ENCODE peak calls at places on chromosomes 1 and 21, in six cellular contexts. One of them, this sample, is unnamed.
A peak's percentile ranks its signal among the peaks of the same experiment; 100 is the strongest.

GRCh38 chr1:226268421-226269124 is 40.4 kb downstream of the LIN9 start:
- DNase-seq in AG09319: no peak
- DNase-seq in BE2C: no peak
- DNase-seq in neural crest cell: no peak
- DNase-seq in hepatocyte: no peak
- DNase-seq in cardiac fibroblast: no peak
- DNase-seq in this sample: peak; percentile 38

GRCh38 chr1:5720045-5720444 is 272.2 kb downstream of the NPHP4 start:
- DNase-seq in BE2C: no peak
- DNase-seq in neural crest cell: no peak
- DNase-seq in hepatocyte: no peak
- DNase-seq in cardiac fibroblast: no peak
- DNase-seq in AG09319: no peak
- DNase-seq in this sample: no peak

GRCh38 chr1:183562701-183563100 is 27.6 kb downstream of the NCF2 start:
- DNase-seq in AG09319: no peak
- DNase-seq in neural crest cell: no peak
- DNase-seq in hepatocyte: no peak
- DNase-seq in cardiac fibroblast: no peak
- DNase-seq in BE2C: no peak
- DNase-seq in this sample: no peak

GRCh38 chr1:32363713-32364112 is 1.4 kb downstream of the TSSK3 start:
- DNase-seq in AG09319: no peak
- DNase-seq in cardiac fibroblast: no peak
- DNase-seq in neural crest cell: no peak
- DNase-seq in BE2C: no peak
- DNase-seq in hepatocyte: no peak
- DNase-seq in this sample: no peak

GRCh38 chr1:23619299-23620188 is 60.2 kb upstream of the ID3 start:
- DNase-seq in AG09319: no peak
- DNase-seq in BE2C: peak; percentile 55
- DNase-seq in neural crest cell: no peak
- DNase-seq in cardiac fibroblast: peak; percentile 20
- DNase-seq in hepatocyte: peak; percentile 80
- DNase-seq in this sample: no peak

GRCh38 chr1:88731475-88731874 is 47.4 kb downstream of the PKN2 start:
- DNase-seq in cardiac fibroblast: peak; percentile 90
- DNase-seq in hepatocyte: peak; percentile 71
- DNase-seq in BE2C: no peak
- DNase-seq in AG09319: peak; percentile 79
- DNase-seq in neural crest cell: no peak
- DNase-seq in this sample: peak; percentile 92

GRCh38 chr1:201229771-201230635 is 39.4 kb downstream of the IGFN1 start:
- DNase-seq in neural crest cell: no peak
- DNase-seq in hepatocyte: peak; percentile 6
- DNase-seq in AG09319: no peak
- DNase-seq in cardiac fibroblast: peak; percentile 18
- DNase-seq in BE2C: no peak
- DNase-seq in this sample: peak; percentile 48

GRCh38 chr1:201892211-201892610 is 3.5 kb downstream of the SHISA4 start:
- DNase-seq in cardiac fibroblast: no peak
- DNase-seq in BE2C: no peak
- DNase-seq in AG09319: no peak
- DNase-seq in hepatocyte: no peak
- DNase-seq in neural crest cell: no peak
- DNase-seq in this sample: no peak

GRCh38 chr21:45259206-45259795 is 28.4 kb downstream of the POFUT2 start:
- DNase-seq in BE2C: no peak
- DNase-seq in AG09319: no peak
- DNase-seq in neural crest cell: no peak
- DNase-seq in cardiac fibroblast: no peak
- DNase-seq in hepatocyte: no peak
- DNase-seq in this sample: no peak

DNA sequence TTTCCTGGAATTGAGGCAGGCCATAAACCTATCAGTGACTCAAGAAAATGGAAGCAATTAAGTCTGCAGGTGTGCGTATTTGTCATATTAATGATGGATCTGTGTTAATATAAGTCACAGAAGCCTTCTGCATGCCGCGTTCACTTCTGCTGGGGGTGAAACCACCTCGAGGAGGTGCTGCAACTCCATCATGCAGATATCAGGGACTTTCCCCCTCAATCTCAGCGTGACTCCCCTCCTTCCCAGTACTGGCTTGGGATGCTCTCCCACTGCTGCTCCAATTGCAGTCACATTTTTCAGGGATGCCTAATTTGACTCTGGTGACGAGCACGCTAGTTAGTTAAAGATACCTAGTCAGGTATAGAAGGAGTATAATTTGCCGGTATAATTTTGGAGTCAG is 87.5 kb downstream of the ASTN1 start:
- DNase-seq in hepatocyte: no peak
- DNase-seq in BE2C: no peak
- DNase-seq in AG09319: no peak
- DNase-seq in neural crest cell: no peak
- DNase-seq in cardiac fibroblast: no peak
- DNase-seq in this sample: no peak
- TF ChIP-seq CTCF in hepatocyte: no peak
- TF ChIP-seq CTCF in BE2C: no peak
- TF ChIP-seq CTCF in AG09319: no peak
- TF ChIP-seq CTCF in neural crest cell: no peak
- TF ChIP-seq CTCF in cardiac fibroblast: no peak
- TF ChIP-seq CTCF in this sample: no peak

GRCh38 chr1:145922266-145922665 is 3.7 kb upstream of the PEX11B start:
- DNase-seq in neural crest cell: no peak
- DNase-seq in AG09319: no peak
- DNase-seq in cardiac fibroblast: peak; percentile 52
- DNase-seq in BE2C: no peak
- DNase-seq in hepatocyte: no peak
- DNase-seq in this sample: no peak

GRCh38 chr1:145917595-145917994 is 922 bp downstream of the PEX11B start:
- DNase-seq in hepatocyte: no peak
- DNase-seq in BE2C: no peak
- DNase-seq in cardiac fibroblast: no peak
- DNase-seq in neural crest cell: no peak
- DNase-seq in AG09319: no peak
- DNase-seq in this sample: no peak

GRCh38 chr1:145918144-145918991 is at the start of gene PEX11B:
- DNase-seq in cardiac fibroblast: peak; percentile 90
- DNase-seq in BE2C: peak; percentile 83
- DNase-seq in neural crest cell: peak; percentile 73
- DNase-seq in AG09319: peak; percentile 47
- DNase-seq in hepatocyte: peak; percentile 92
- DNase-seq in this sample: peak; percentile 92

GRCh38 chr1:145916745-145917144 is 1.8 kb downstream of the PEX11B start:
- DNase-seq in neural crest cell: no peak
- DNase-seq in BE2C: no peak
- DNase-seq in cardiac fibroblast: no peak
- DNase-seq in hepatocyte: no peak
- DNase-seq in AG09319: no peak
- DNase-seq in this sample: no peak

DNA sequence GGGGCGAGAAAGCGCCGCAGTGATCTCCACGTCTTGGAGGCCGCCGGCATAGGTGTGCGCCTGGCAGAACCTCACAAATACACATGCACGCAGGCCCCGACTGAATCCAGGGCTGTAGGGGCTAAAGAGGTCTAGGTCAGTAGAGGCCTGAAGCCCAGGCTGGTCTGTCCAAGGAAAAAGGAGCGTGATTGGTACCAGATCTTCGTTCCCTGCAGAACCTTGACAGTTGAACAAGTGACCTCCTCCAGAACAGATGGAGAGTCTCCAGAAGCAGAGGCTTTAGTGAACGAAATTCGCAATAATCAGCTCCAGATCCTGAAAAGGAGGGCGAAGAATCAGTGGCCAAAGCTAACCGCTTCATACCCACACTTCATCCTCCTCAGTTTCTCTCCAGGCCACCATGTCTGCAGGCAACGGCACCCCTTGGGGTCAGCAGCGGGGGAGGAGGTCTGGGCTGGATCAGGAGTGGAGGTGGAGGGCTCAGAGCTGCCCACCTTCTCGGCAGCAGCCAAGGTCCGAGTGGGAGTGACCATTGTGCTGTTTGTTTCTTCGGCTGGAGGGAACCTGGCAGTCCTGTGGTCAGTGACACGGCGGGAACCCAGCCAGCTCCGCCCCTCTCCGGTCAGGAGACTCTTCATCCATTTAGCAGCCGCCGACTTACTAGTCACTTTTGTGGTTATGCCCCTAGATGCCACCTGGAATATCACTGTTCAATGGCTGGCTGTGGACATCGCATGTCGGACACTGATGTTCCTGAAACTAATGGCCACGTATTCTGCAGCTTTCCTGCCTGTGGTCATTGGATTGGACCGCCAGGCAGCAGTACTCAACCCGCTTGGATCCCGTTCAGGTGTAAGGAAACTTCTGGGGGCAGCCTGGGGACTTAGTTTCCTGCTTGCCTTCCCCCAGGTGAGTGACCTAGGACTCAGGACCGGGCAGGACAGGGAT is 749 bp upstream of the PEX11B start:
- DNase-seq in hepatocyte: peak; percentile 65
- DNase-seq in BE2C: peak; percentile 39
- DNase-seq in cardiac fibroblast: peak; percentile 51
- DNase-seq in AG09319: no peak
- DNase-seq in neural crest cell: no peak
- DNase-seq in this sample: peak; percentile 52
- TF ChIP-seq CTCF in hepatocyte: no peak
- TF ChIP-seq CTCF in BE2C: no peak
- TF ChIP-seq CTCF in cardiac fibroblast: no peak
- TF ChIP-seq CTCF in AG09319: no peak
- TF ChIP-seq CTCF in neural crest cell: no peak
- TF ChIP-seq CTCF in this sample: peak; percentile 16

GRCh38 chr1:167408355-167408754 is 110.0 kb downstream of the CD247 start:
- DNase-seq in AG09319: no peak
- DNase-seq in hepatocyte: no peak
- DNase-seq in BE2C: no peak
- DNase-seq in cardiac fibroblast: no peak
- DNase-seq in neural crest cell: no peak
- DNase-seq in this sample: no peak

GRCh38 chr1:167412920-167413319 is 105.4 kb downstream of the CD247 start:
- DNase-seq in AG09319: no peak
- DNase-seq in BE2C: no peak
- DNase-seq in cardiac fibroblast: no peak
- DNase-seq in hepatocyte: no peak
- DNase-seq in neural crest cell: no peak
- DNase-seq in this sample: no peak

GRCh38 chr1:167412072-167412471 is 106.3 kb downstream of the CD247 start:
- DNase-seq in hepatocyte: no peak
- DNase-seq in neural crest cell: no peak
- DNase-seq in AG09319: no peak
- DNase-seq in BE2C: no peak
- DNase-seq in cardiac fibroblast: no peak
- DNase-seq in this sample: no peak

GRCh38 chr1:167413328-167413727 is 105.0 kb downstream of the CD247 start:
- DNase-seq in cardiac fibroblast: no peak
- DNase-seq in BE2C: no peak
- DNase-seq in AG09319: no peak
- DNase-seq in hepatocyte: no peak
- DNase-seq in neural crest cell: no peak
- DNase-seq in this sample: no peak

DNA sequence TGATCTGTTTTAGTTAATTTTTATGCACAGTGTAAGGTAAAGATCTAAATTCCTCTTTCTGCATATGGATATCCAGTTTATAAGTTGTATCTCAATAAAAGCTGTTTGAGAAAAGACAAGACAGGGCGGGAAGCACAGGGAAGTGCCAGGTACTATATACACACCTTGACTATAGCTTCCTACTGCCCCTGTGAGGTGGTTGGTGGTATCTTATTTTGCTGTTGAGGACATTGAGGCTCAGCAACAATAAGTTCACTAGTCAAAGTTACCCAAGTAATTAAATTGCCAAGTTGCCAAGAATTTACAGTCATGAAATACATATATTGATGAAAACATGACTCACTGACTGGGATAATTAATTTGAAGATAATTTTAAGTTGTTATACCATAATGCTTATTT is 109.1 kb downstream of the CD247 start:
- DNase-seq in neural crest cell: no peak
- DNase-seq in cardiac fibroblast: no peak
- DNase-seq in BE2C: no peak
- DNase-seq in hepatocyte: no peak
- DNase-seq in AG09319: no peak
- DNase-seq in this sample: no peak
- TF ChIP-seq CTCF in neural crest cell: peak; percentile 41
- TF ChIP-seq CTCF in cardiac fibroblast: no peak
- TF ChIP-seq CTCF in BE2C: peak; percentile 25
- TF ChIP-seq CTCF in hepatocyte: peak; percentile 21
- TF ChIP-seq CTCF in AG09319: no peak
- TF ChIP-seq CTCF in this sample: peak; percentile 2

GRCh38 chr1:206608108-206608698 is 4.1 kb downstream of the EIF2D start:
- DNase-seq in cardiac fibroblast: peak; percentile 54
- DNase-seq in hepatocyte: peak; percentile 62
- DNase-seq in AG09319: no peak
- DNase-seq in BE2C: peak; percentile 67
- DNase-seq in neural crest cell: peak; percentile 48
- DNase-seq in this sample: peak; percentile 26

GRCh38 chr1:206604861-206605260 is 7.4 kb downstream of the EIF2D start:
- DNase-seq in BE2C: no peak
- DNase-seq in hepatocyte: no peak
- DNase-seq in neural crest cell: no peak
- DNase-seq in AG09319: no peak
- DNase-seq in cardiac fibroblast: no peak
- DNase-seq in this sample: no peak

GRCh38 chr1:206612129-206612876 is at the start of gene EIF2D:
- DNase-seq in cardiac fibroblast: peak; percentile 96
- DNase-seq in hepatocyte: peak; percentile 98
- DNase-seq in AG09319: peak; percentile 84
- DNase-seq in BE2C: peak; percentile 96
- DNase-seq in neural crest cell: peak; percentile 98
- DNase-seq in this sample: peak; percentile 93

GRCh38 chr1:206609229-206609991 is 2.9 kb downstream of the EIF2D start:
- DNase-seq in neural crest cell: no peak
- DNase-seq in BE2C: no peak
- DNase-seq in hepatocyte: no peak
- DNase-seq in cardiac fibroblast: peak; percentile 42
- DNase-seq in AG09319: no peak
- DNase-seq in this sample: no peak

DNA sequence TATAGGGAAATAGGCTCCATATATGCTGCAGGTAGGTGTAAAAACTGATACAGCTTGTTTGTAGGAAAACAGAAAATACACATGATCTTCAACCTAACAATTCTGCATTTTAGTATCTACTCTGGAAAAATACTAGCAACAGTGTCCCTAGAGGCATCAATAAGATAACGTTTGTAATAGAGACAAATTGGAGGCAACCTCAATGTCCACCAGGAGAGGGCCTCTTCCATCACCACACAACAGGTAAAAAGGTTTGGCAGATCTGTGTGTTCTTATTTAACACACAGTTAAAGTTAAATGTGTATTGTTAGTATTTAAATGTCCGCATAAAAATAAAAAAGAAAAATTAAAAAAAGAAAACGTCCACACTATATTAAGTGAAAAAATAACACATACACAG is 5.4 kb downstream of the EIF2D start:
- DNase-seq in neural crest cell: no peak
- DNase-seq in cardiac fibroblast: peak; percentile 34
- DNase-seq in AG09319: no peak
- DNase-seq in BE2C: peak; percentile 28
- DNase-seq in hepatocyte: peak; percentile 40
- DNase-seq in this sample: no peak
- TF ChIP-seq CTCF in neural crest cell: peak; percentile 71
- TF ChIP-seq CTCF in cardiac fibroblast: peak; percentile 58
- TF ChIP-seq CTCF in AG09319: peak; percentile 29
- TF ChIP-seq CTCF in BE2C: peak; percentile 65
- TF ChIP-seq CTCF in hepatocyte: peak; percentile 48
- TF ChIP-seq CTCF in this sample: peak; percentile 57

This sample was measured in astrocyte of the spinal cord.